ENCODE peak calls at places on chromosomes 11 and 22, in six cellular contexts. Z is coronary artery; W is DMS53; Q is fibroblast of the conjunctiva; U is stimulated activated CD4-positive, alpha-beta T cell treated with anti-CD3 and anti-CD28 coated beads, Interleukin-4, amount 100 ng/mL, for 48 hours; T is endothelial cell. E is an unnamed sample.

GRCh38 chr11:36312593-36312990 is 16.5 kb downstream of the PRR5L start:
- DNase-seq in Q (no peak), W (peak; percentile 60), Z (no peak), T (no peak), U (no peak), E (no peak)

GRCh38 chr11:12177739-12178338 is 67.4 kb downstream of the MICAL2 start:
- DNase-seq in U (no peak), T (no peak), Q (no peak), Z (peak; percentile 36), W (no peak), E (no peak)

GRCh38 chr11:106471273-106471672 is 393.8 kb downstream of the AASDHPPT start:
- DNase-seq in T (no peak), W (no peak), Q (no peak), U (no peak), Z (no peak), E (no peak)

GRCh38 chr22:45546333-45547015 is 43.8 kb downstream of the FBLN1 start:
- DNase-seq in T (no peak), W (peak; percentile 21), Q (no peak), U (no peak), Z (no peak), E (no peak)

GRCh38 chr11:46345131-46345597 is 2.1 kb upstream of the DGKZ start:
- DNase-seq in W (no peak), Q (no peak), U (no peak), T (peak; percentile 61), Z (no peak), E (peak; percentile 63)

GRCh38 chr11:115146425-115146824 is 357.8 kb downstream of the CADM1 start:
- DNase-seq in Q (no peak), Z (no peak), U (no peak), T (no peak), W (no peak), E (no peak)

GRCh38 chr22:37171662-37172061 is 16.4 kb downstream of the C1QTNF6 start:
- DNase-seq in W (no peak), T (no peak), U (no peak), Z (no peak), Q (no peak), E (no peak)

GRCh38 chr11:57390535-57390934 is at the start of gene PRG2:
- DNase-seq in Z (no peak), W (no peak), Q (no peak), T (no peak), U (no peak), E (no peak)

GRCh38 chr11:102807921-102808320 is 10.0 kb upstream of the MMP1 start:
- DNase-seq in T (peak; percentile 60), U (no peak), Z (no peak), W (peak; percentile 97), Q (peak; percentile 2), E (no peak)

GRCh38 chr22:42439021-42439420 is 6.8 kb upstream of the NFAM1 start:
- DNase-seq in Q (no peak), Z (no peak), T (no peak), U (no peak), W (no peak), E (no peak)

GRCh38 chr11:20247540-20248138 is 87.4 kb upstream of the DBX1 start:
- DNase-seq in Z (no peak), U (no peak), Q (no peak), T (no peak), W (no peak), E (no peak)

GRCh38 chr11:93407777-93408401 is 77.3 kb downstream of the DEUP1 start:
- DNase-seq in T (no peak), Q (peak; percentile 9), Z (no peak), W (peak; percentile 30), U (no peak), E (no peak)

GRCh38 chr11:34614334-34615113 is 6.4 kb upstream of the EHF start:
- DNase-seq in Q (no peak), Z (no peak), T (no peak), U (no peak), W (no peak), E (no peak)

GRCh38 chr11:68160100-68160695 is 39.0 kb upstream of the CHKA start:
- DNase-seq in U (no peak), Q (no peak), T (no peak), Z (no peak), W (no peak), E (no peak)

GRCh38 chr22:37273126-37273845 is 9.0 kb upstream of the CYTH4 start:
- DNase-seq in W (no peak), T (no peak), Q (no peak), U (peak; percentile 32), Z (no peak), E (no peak)

GRCh38 chr11:122023614-122024250 is 92.3 kb downstream of the BLID start:
- DNase-seq in T (no peak), U (no peak), W (no peak), Q (no peak), Z (no peak), E (no peak)

GRCh38 chr11:38038777-38039176 is 1440.7 kb upstream of the RAG2 start:
- DNase-seq in Q (no peak), W (no peak), Z (no peak), T (no peak), U (no peak), E (no peak)

GRCh38 chr22:46250783-46251125 is 661 bp upstream of the CDPF1 start:
- DNase-seq in T (no peak), Z (no peak), U (no peak), Q (no peak), W (peak; percentile 48), E (no peak)

GRCh38 chr11:133509924-133510697 is 22.2 kb downstream of the OPCML start:
- DNase-seq in U (no peak), Q (no peak), Z (no peak), T (no peak), W (no peak), E (no peak)

GRCh38 chr11:28566643-28567042 is 458.5 kb downstream of the METTL15 start:
- DNase-seq in Q (peak; percentile 72), W (no peak), Z (peak; percentile 90), U (no peak), T (peak; percentile 7), E (peak; percentile 34)

GRCh38 chr11:117256573-117256972 is 24.1 kb downstream of the RNF214 start:
- DNase-seq in T (no peak), Q (no peak), Z (no peak), W (no peak), U (no peak), E (no peak)

GRCh38 chr11:18578975-18579598 is 9.4 kb downstream of the UEVLD start:
- DNase-seq in W (peak; percentile 90), U (no peak), Z (no peak), Q (no peak), T (no peak), E (no peak)

GRCh38 chr11:37533830-37534229 is 935.8 kb upstream of the RAG2 start:
- DNase-seq in Z (no peak), W (no peak), T (no peak), U (no peak), Q (no peak), E (no peak)

GRCh38 chr11:66880484-66881211 is 23.8 kb downstream of the LRFN4 start:
- DNase-seq in Z (no peak), T (no peak), Q (no peak), W (peak; percentile 88), U (no peak), E (peak; percentile 80)

GRCh38 chr22:29780781-29781676 is 13.9 kb downstream of the UQCR10 start:
- DNase-seq in U (no peak), W (no peak), Q (peak; percentile 66), T (no peak), Z (no peak), E (no peak)

E was measured in DMS153.